ENCODE peak calls at places on chromosome X, in nine cellular contexts. One of them, this sample, is unnamed.

GRCh38 chrX:39855748-39856129 is 242.0 kb downstream of the BCOR start:
- DNase-seq in posterior vena cava: no peak
- DNase-seq in A549: peak; percentile 12
- DNase-seq in left lung: no peak
- DNase-seq in Right ventricle myocardium superior: no peak
- DNase-seq in lung microvascular endothelial cell: peak; percentile 31
- DNase-seq in HEK293T: no peak
- DNase-seq in left cardiac atrium: no peak
- DNase-seq in CD8-positive, alpha-beta memory T cell: peak; percentile 68
- DNase-seq in this sample: no peak

GRCh38 chrX:130179579-130180215 is 7.9 kb downstream of the RAB33A start:
- DNase-seq in posterior vena cava: no peak
- DNase-seq in A549: no peak
- DNase-seq in left lung: no peak
- DNase-seq in Right ventricle myocardium superior: no peak
- DNase-seq in lung microvascular endothelial cell: no peak
- DNase-seq in HEK293T: no peak
- DNase-seq in left cardiac atrium: no peak
- DNase-seq in CD8-positive, alpha-beta memory T cell: no peak
- DNase-seq in this sample: no peak

GRCh38 chrX:12292996-12293765 is 154.9 kb downstream of the FRMPD4 start:
- DNase-seq in posterior vena cava: no peak
- DNase-seq in A549: no peak
- DNase-seq in left lung: no peak
- DNase-seq in Right ventricle myocardium superior: no peak
- DNase-seq in lung microvascular endothelial cell: no peak
- DNase-seq in HEK293T: no peak
- DNase-seq in left cardiac atrium: no peak
- DNase-seq in CD8-positive, alpha-beta memory T cell: no peak
- DNase-seq in this sample: no peak

GRCh38 chrX:119075271-119075670 is 2.5 kb downstream of the CT47C1 start:
- DNase-seq in posterior vena cava: no peak
- DNase-seq in A549: no peak
- DNase-seq in left lung: no peak
- DNase-seq in Right ventricle myocardium superior: no peak
- DNase-seq in lung microvascular endothelial cell: no peak
- DNase-seq in HEK293T: no peak
- DNase-seq in left cardiac atrium: no peak
- DNase-seq in CD8-positive, alpha-beta memory T cell: no peak
- DNase-seq in this sample: no peak

GRCh38 chrX:26651755-26652154 is 435.8 kb downstream of the MAGEB5 start:
- DNase-seq in posterior vena cava: no peak
- DNase-seq in A549: peak; percentile 31
- DNase-seq in left lung: no peak
- DNase-seq in Right ventricle myocardium superior: no peak
- DNase-seq in lung microvascular endothelial cell: peak; percentile 1
- DNase-seq in HEK293T: no peak
- DNase-seq in left cardiac atrium: no peak
- DNase-seq in CD8-positive, alpha-beta memory T cell: no peak
- DNase-seq in this sample: no peak

GRCh38 chrX:103310592-103311400 is at the start of gene BEX2:
- DNase-seq in posterior vena cava: peak; percentile 85
- DNase-seq in A549: peak; percentile 60
- DNase-seq in left lung: peak; percentile 81
- DNase-seq in Right ventricle myocardium superior: peak; percentile 49
- DNase-seq in lung microvascular endothelial cell: peak; percentile 42
- DNase-seq in HEK293T: peak; percentile 90
- DNase-seq in left cardiac atrium: peak; percentile 71
- DNase-seq in CD8-positive, alpha-beta memory T cell: peak; percentile 77
- DNase-seq in this sample: no peak

GRCh38 chrX:2614911-2615310 is 76.2 kb upstream of the CD99 start:
- DNase-seq in posterior vena cava: no peak
- DNase-seq in A549: peak; percentile 57
- DNase-seq in left lung: no peak
- DNase-seq in Right ventricle myocardium superior: no peak
- DNase-seq in lung microvascular endothelial cell: no peak
- DNase-seq in HEK293T: no peak
- DNase-seq in left cardiac atrium: no peak
- DNase-seq in CD8-positive, alpha-beta memory T cell: no peak
- DNase-seq in this sample: peak; percentile 74

GRCh38 chrX:109485470-109486340 is 3.8 kb upstream of the GUCY2F start:
- DNase-seq in posterior vena cava: peak; percentile 83
- DNase-seq in A549: peak; percentile 70
- DNase-seq in left lung: peak; percentile 53
- DNase-seq in Right ventricle myocardium superior: peak; percentile 43
- DNase-seq in lung microvascular endothelial cell: peak; percentile 83
- DNase-seq in HEK293T: peak; percentile 76
- DNase-seq in left cardiac atrium: peak; percentile 58
- DNase-seq in CD8-positive, alpha-beta memory T cell: peak; percentile 30
- DNase-seq in this sample: peak; percentile 42

GRCh38 chrX:123753656-123754350 is 21.0 kb upstream of the THOC2 start:
- DNase-seq in posterior vena cava: no peak
- DNase-seq in A549: no peak
- DNase-seq in left lung: no peak
- DNase-seq in Right ventricle myocardium superior: no peak
- DNase-seq in lung microvascular endothelial cell: no peak
- DNase-seq in HEK293T: no peak
- DNase-seq in left cardiac atrium: no peak
- DNase-seq in CD8-positive, alpha-beta memory T cell: no peak
- DNase-seq in this sample: no peak

GRCh38 chrX:150983526-150984163 is 510 bp downstream of the HMGB3 start:
- DNase-seq in posterior vena cava: peak; percentile 55
- DNase-seq in A549: no peak
- DNase-seq in left lung: no peak
- DNase-seq in Right ventricle myocardium superior: no peak
- DNase-seq in lung microvascular endothelial cell: peak; percentile 6
- DNase-seq in HEK293T: no peak
- DNase-seq in left cardiac atrium: no peak
- DNase-seq in CD8-positive, alpha-beta memory T cell: peak; percentile 1
- DNase-seq in this sample: no peak

GRCh38 chrX:24245201-24245600 is 68.7 kb downstream of the SUPT20HL2 start:
- DNase-seq in posterior vena cava: no peak
- DNase-seq in A549: peak; percentile 61
- DNase-seq in left lung: no peak
- DNase-seq in Right ventricle myocardium superior: no peak
- DNase-seq in lung microvascular endothelial cell: no peak
- DNase-seq in HEK293T: no peak
- DNase-seq in left cardiac atrium: no peak
- DNase-seq in CD8-positive, alpha-beta memory T cell: no peak
- DNase-seq in this sample: peak; percentile 39

GRCh38 chrX:19373034-19373891 is 29.5 kb downstream of the PDHA1 start:
- DNase-seq in posterior vena cava: peak; percentile 78
- DNase-seq in A549: no peak
- DNase-seq in left lung: no peak
- DNase-seq in Right ventricle myocardium superior: no peak
- DNase-seq in lung microvascular endothelial cell: no peak
- DNase-seq in HEK293T: no peak
- DNase-seq in left cardiac atrium: no peak
- DNase-seq in CD8-positive, alpha-beta memory T cell: no peak
- DNase-seq in this sample: no peak

GRCh38 chrX:135740683-135741149 is 27.3 kb downstream of the CT45A3 start:
- DNase-seq in posterior vena cava: peak; percentile 79
- DNase-seq in A549: peak; percentile 44
- DNase-seq in left lung: peak; percentile 29
- DNase-seq in Right ventricle myocardium superior: peak; percentile 31
- DNase-seq in lung microvascular endothelial cell: peak; percentile 21
- DNase-seq in HEK293T: peak; percentile 74
- DNase-seq in left cardiac atrium: no peak
- DNase-seq in CD8-positive, alpha-beta memory T cell: peak; percentile 1
- DNase-seq in this sample: no peak

This sample was measured in GM04504.